ENCODE peak calls at places on chromosomes 11 and 22, in six cellular contexts. Y is SHP77, B is RWPE1, C is COR-L47, K is cardiac muscle cell, Z is pancreas. F is an unnamed sample.

GRCh38 chr11:9029477-9029876 is 25.7 kb upstream of the NRIP3 start:
- DNase-seq in Y (no peak), B (no peak), C (no peak), K (no peak), Z (no peak), F (no peak)

GRCh38 chr11:119594639-119595249 is 134.3 kb downstream of the NECTIN1 start:
- DNase-seq in Y (no peak), B (no peak), C (no peak), K (no peak), Z (no peak), F (no peak)

GRCh38 chr11:113249491-113249763 is 65.0 kb upstream of the TTC12 start:
- DNase-seq in Y (no peak), B (no peak), C (no peak), K (no peak), Z (no peak), F (no peak)

GRCh38 chr22:22103078-22103593 is 120.5 kb upstream of the TOP3B start:
- DNase-seq in Y (peak; percentile 17), B (no peak), C (no peak), K (no peak), Z (no peak), F (no peak)

GRCh38 chr11:121559812-121560211 is 107.0 kb upstream of the SORL1-AS1 start:
- DNase-seq in Y (no peak), B (no peak), C (peak; percentile 31), K (no peak), Z (no peak), F (no peak)

GRCh38 chr22:41469218-41469851 is 418 bp downstream of the ACO2 start:
- DNase-seq in Y (peak; percentile 24), B (no peak), C (no peak), K (no peak), Z (no peak), F (no peak)

GRCh38 chr22:27105142-27106025 is 448.0 kb downstream of the MIAT start:
- DNase-seq in Y (no peak), B (no peak), C (no peak), K (no peak), Z (no peak), F (no peak)

GRCh38 chr11:19769820-19770219 is 57.2 kb downstream of the NAV2 start:
- DNase-seq in Y (no peak), B (no peak), C (no peak), K (no peak), Z (no peak), F (no peak)

GRCh38 chr11:1856306-1857005 is 3.6 kb downstream of the LSP1 start:
- DNase-seq in Y (no peak), B (no peak), C (no peak), K (no peak), Z (no peak), F (no peak)

GRCh38 chr11:73197348-73197747 is 20.7 kb upstream of the P2RY2 start:
- DNase-seq in Y (no peak), B (no peak), C (no peak), K (no peak), Z (no peak), F (no peak)

GRCh38 chr11:125398994-125399638 is 96.9 kb downstream of the FEZ1 start:
- DNase-seq in Y (no peak), B (no peak), C (no peak), K (no peak), Z (no peak), F (no peak)

GRCh38 chr11:35014352-35014751 is 97.9 kb downstream of the PDHX start:
- DNase-seq in Y (no peak), B (no peak), C (no peak), K (no peak), Z (no peak), F (no peak)

GRCh38 chr22:35721954-35722353 is 4.3 kb downstream of the APOL5 start:
- DNase-seq in Y (no peak), B (no peak), C (no peak), K (no peak), Z (no peak), F (no peak)

GRCh38 chr11:3121416-3121815 is 43.7 kb downstream of the OSBPL5 start:
- DNase-seq in Y (no peak), B (no peak), C (no peak), K (no peak), Z (peak; percentile 5), F (no peak)

GRCh38 chr11:46896719-46897406 is 21.5 kb downstream of the LRP4 start:
- DNase-seq in Y (peak; percentile 53), B (no peak), C (peak; percentile 48), K (peak; percentile 37), Z (no peak), F (peak; percentile 48)

GRCh38 chr11:105829084-105829483 is 193.0 kb downstream of the MSANTD4 start:
- DNase-seq in Y (no peak), B (no peak), C (no peak), K (no peak), Z (no peak), F (no peak)

F was measured in NCI-H460.